ENCODE peak calls at places on chromosome 11, in eight cellular contexts. U, M, Q, B, C, Y, P and I are unnamed samples.
A peak's percentile ranks its signal among the peaks of the same experiment; 100 is the strongest.

GRCh38 chr11:47941907-47942558 is 38.3 kb upstream of the PTPRJ start:
- DNase-seq in U (peak; percentile 52), M (no peak), Q (no peak), B (no peak), C (no peak), Y (no peak), P (no peak), I (no peak)

GRCh38 chr11:105790841-105791240 is 181.0 kb downstream of the GRIA4 start:
- DNase-seq in U (peak; percentile 35), M (no peak), Q (no peak), B (no peak), C (no peak), Y (peak; percentile 18), P (no peak), I (no peak)

GRCh38 chr11:66324626-66325025 is 7.8 kb upstream of the CD248 start:
- DNase-seq in U (no peak), M (no peak), Q (no peak), B (no peak), C (no peak), Y (no peak), P (no peak), I (no peak)

GRCh38 chr11:7558046-7558445 is 44.2 kb downstream of the PPFIBP2 start:
- DNase-seq in U (no peak), M (no peak), Q (no peak), B (no peak), C (no peak), Y (no peak), P (no peak), I (no peak)

GRCh38 chr11:117462848-117463247 is 135.2 kb downstream of the CEP164 start:
- DNase-seq in U (no peak), M (no peak), Q (no peak), B (no peak), C (no peak), Y (no peak), P (no peak), I (no peak)

GRCh38 chr11:48006301-48006992 is 26.1 kb downstream of the PTPRJ start:
- DNase-seq in U (no peak), M (no peak), Q (no peak), B (no peak), C (no peak), Y (no peak), P (peak; percentile 41), I (no peak)

GRCh38 chr11:127898422-127899365 is 688.7 kb downstream of the ETS1 start:
- DNase-seq in U (no peak), M (no peak), Q (no peak), B (no peak), C (no peak), Y (no peak), P (no peak), I (no peak)

GRCh38 chr11:103525069-103525468 is 415.8 kb downstream of the DYNC2H1 start:
- DNase-seq in U (no peak), M (no peak), Q (no peak), B (peak; percentile 60), C (no peak), Y (no peak), P (peak; percentile 46), I (no peak)

GRCh38 chr11:10267821-10268220 is 26.2 kb downstream of the SBF2 start:
- DNase-seq in U (no peak), M (no peak), Q (no peak), B (peak; percentile 26), C (no peak), Y (no peak), P (no peak), I (no peak)

GRCh38 chr11:130601141-130601540 is 152.7 kb downstream of the ADAMTS15 start:
- DNase-seq in U (no peak), M (peak; percentile 60), Q (no peak), B (peak; percentile 86), C (no peak), Y (no peak), P (no peak), I (peak; percentile 84)

GRCh38 chr11:45021692-45022130 is 71.0 kb upstream of the TP53I11 start:
- DNase-seq in U (peak; percentile 65), M (peak; percentile 48), Q (peak; percentile 53), B (no peak), C (no peak), Y (peak; percentile 59), P (no peak), I (no peak)

GRCh38 chr11:7098235-7098832 is 9.5 kb downstream of the RBMXL2 start:
- DNase-seq in U (peak; percentile 71), M (no peak), Q (no peak), B (peak; percentile 49), C (no peak), Y (no peak), P (peak; percentile 39), I (no peak)

GRCh38 chr11:117157507-117157906 is 13.4 kb downstream of the PAFAH1B2 start:
- DNase-seq in U (no peak), M (no peak), Q (no peak), B (no peak), C (no peak), Y (no peak), P (no peak), I (no peak)

GRCh38 chr11:132704796-132705375 is 827.4 kb downstream of the OPCML start:
- DNase-seq in U (no peak), M (no peak), Q (no peak), B (no peak), C (no peak), Y (no peak), P (no peak), I (no peak)

GRCh38 chr11:27012254-27012921 is 18.5 kb downstream of the FIBIN start:
- DNase-seq in U (no peak), M (peak; percentile 19), Q (no peak), B (peak; percentile 92), C (no peak), Y (no peak), P (no peak), I (no peak)

GRCh38 chr11:45537617-45538016 is 127.8 kb downstream of the CHST1 start:
- DNase-seq in U (no peak), M (no peak), Q (no peak), B (peak; percentile 4), C (no peak), Y (no peak), P (peak; percentile 12), I (no peak)

GRCh38 chr11:120340529-120340928 is 4.3 kb downstream of the ARHGEF12 start:
- DNase-seq in U (no peak), M (no peak), Q (no peak), B (peak; percentile 52), C (no peak), Y (no peak), P (peak; percentile 38), I (no peak)

GRCh38 chr11:112523477-112523876 is 262.8 kb upstream of the PLET1 start:
- DNase-seq in U (no peak), M (peak; percentile 18), Q (no peak), B (no peak), C (no peak), Y (no peak), P (no peak), I (no peak)

DNA sequence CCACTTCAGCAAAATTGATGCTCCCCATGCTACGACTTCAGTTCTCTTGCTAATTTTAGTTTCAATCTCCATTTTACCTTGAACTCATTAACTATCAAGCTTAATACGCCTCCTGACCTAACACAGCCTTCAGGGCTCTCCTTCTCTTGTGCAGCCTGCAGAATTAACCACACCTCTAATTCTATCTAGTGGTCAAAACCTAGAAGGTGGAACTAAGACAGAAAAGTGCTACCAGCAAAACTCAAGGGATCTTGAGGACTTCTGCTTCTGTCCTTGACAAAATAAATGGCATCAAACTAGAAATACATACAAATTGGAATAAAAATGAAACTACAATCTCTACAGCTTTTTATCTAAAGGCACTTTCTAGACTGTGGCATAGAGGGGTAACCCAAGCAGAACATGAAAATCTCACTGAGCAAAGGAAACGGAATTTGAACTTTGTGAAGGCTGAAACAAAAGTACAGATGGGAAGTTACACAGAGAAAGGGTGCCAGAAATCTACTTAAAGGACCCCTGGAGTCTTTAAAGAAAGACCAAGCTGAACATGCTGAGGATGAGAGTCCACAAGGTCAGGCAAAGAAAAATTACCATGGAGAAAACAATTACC is 10.7 kb downstream of the CWF19L2 start:
- DNase-seq in U (no peak), M (no peak), Q (no peak), B (no peak), C (no peak), Y (no peak), P (no peak), I (no peak)
- TF ChIP-seq CTCF in U (no peak), M (no peak), Q (no peak), B (no peak), C (no peak), Y (no peak), P (no peak), I (no peak)

DNA sequence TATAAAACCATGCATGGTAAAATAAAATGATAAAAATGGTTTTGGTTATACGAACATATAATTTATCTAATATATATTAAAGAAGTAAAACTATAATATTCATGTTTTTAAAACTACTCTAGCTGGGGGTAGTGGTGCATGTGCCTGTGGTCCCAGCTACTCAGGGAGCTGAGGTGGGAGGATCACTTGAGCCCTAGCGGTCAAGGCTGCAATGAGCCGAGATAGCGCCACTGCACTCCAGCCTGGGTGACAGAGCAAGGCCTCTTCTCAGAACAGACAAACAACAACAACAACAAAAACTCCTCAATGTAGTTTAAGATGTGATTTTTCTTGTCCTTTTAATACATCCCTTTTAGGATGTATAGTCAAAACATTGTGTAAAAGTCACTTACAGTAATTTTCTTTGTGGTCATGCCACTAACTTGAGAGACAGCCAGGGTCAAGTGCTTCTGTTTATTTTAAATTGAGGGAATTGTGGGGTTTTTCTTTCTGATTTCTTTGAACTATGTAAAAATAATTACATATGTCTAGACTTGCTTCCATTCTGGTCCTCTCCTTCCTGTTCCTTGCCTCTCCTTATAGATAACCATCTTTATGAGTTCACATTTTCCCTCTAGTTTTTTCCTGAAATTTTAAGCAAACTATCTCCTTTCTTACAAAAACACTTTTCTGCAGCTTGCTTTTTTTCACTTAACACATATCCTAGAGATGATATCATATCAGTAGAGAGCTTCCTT is 9.2 kb downstream of the OR2AT4 start:
- DNase-seq in U (no peak), M (no peak), Q (no peak), B (no peak), C (no peak), Y (no peak), P (no peak), I (no peak)
- TF ChIP-seq CTCF in U (no peak), M (no peak), Q (no peak), B (no peak), C (no peak), Y (no peak), P (no peak), I (no peak)

GRCh38 chr11:92440701-92441338 is 216.2 kb downstream of the FAT3 start:
- DNase-seq in U (no peak), M (no peak), Q (no peak), B (no peak), C (no peak), Y (no peak), P (no peak), I (no peak)

GRCh38 chr11:92447586-92447985 is 223.0 kb downstream of the FAT3 start:
- DNase-seq in U (no peak), M (no peak), Q (no peak), B (no peak), C (no peak), Y (no peak), P (no peak), I (no peak)

GRCh38 chr11:92439133-92439532 is 214.5 kb downstream of the FAT3 start:
- DNase-seq in U (no peak), M (no peak), Q (no peak), B (no peak), C (no peak), Y (no peak), P (no peak), I (no peak)

GRCh38 chr11:92443109-92443508 is 218.5 kb downstream of the FAT3 start:
- DNase-seq in U (no peak), M (no peak), Q (no peak), B (no peak), C (no peak), Y (no peak), P (no peak), I (no peak)
- TF ChIP-seq CTCF in U (no peak), M (no peak), Q (no peak), B (no peak), C (no peak), Y (no peak), P (no peak), I (no peak)

GRCh38 chr11:94973099-94973968 is at the start of the genes CWC15 and KDM4D:
- DNase-seq in U (peak; percentile 97), M (peak; percentile 94), Q (peak; percentile 96), B (peak; percentile 92), C (peak; percentile 97), Y (peak; percentile 96), P (peak; percentile 98), I (peak; percentile 95)
- TF ChIP-seq CTCF in U (no peak), M (no peak), Q (no peak), B (no peak), C (no peak), Y (no peak), P (no peak), I (no peak)